ENCODE peak calls at places on chromosomes 1 and 21, in eight cellular contexts. K is mucosa of descending colon, E is left lung, F is mammary epithelial cell, G is cardiac fibroblast, W is GM12864, V is MM.1S, O is cardiac muscle cell. C is an unnamed sample.

GRCh38 chr1:171486048-171486519 is 754 bp downstream of the PRRC2C start:
- DNase-seq in K (peak), E (no peak), F (peak), G (peak), W (peak), V (peak), O (peak), C (peak)

GRCh38 chr1:43834280-43835140 is 99.1 kb upstream of the ARTN start:
- DNase-seq in K (no peak), E (no peak), F (peak), G (peak), W (no peak), V (no peak), O (no peak), C (peak)

GRCh38 chr1:59432531-59433439 is 135.9 kb downstream of the FGGY start:
- DNase-seq in K (no peak), E (no peak), F (no peak), G (no peak), W (peak), V (no peak), O (no peak), C (no peak)

GRCh38 chr1:150309758-150310495 is 11.4 kb upstream of the PRPF3 start:
- DNase-seq in K (no peak), E (no peak), F (no peak), G (no peak), W (no peak), V (no peak), O (no peak), C (no peak)

GRCh38 chr1:247358920-247359319 is 27.3 kb upstream of the ZNF496 start:
- DNase-seq in K (no peak), E (no peak), F (peak), G (peak), W (no peak), V (no peak), O (no peak), C (no peak)

GRCh38 chr1:30889506-30889905 is 19.1 kb downstream of the SDC3 start:
- DNase-seq in K (no peak), E (no peak), F (no peak), G (peak), W (no peak), V (no peak), O (no peak), C (no peak)

GRCh38 chr1:212618466-212619210 is 10.1 kb downstream of the ATF3 start:
- DNase-seq in K (no peak), E (no peak), F (no peak), G (no peak), W (no peak), V (no peak), O (no peak), C (no peak)

GRCh38 chr1:228398741-228399461 is 7.7 kb downstream of the TRIM11 start:
- DNase-seq in K (no peak), E (peak), F (no peak), G (no peak), W (no peak), V (no peak), O (no peak), C (no peak)

GRCh38 chr1:35505911-35506798 is 51.0 kb downstream of the KIAA0319L start:
- DNase-seq in K (no peak), E (no peak), F (peak), G (peak), W (peak), V (peak), O (no peak), C (peak)

GRCh38 chr1:2229921-2230700 is 2.0 kb downstream of the SKI start:
- DNase-seq in K (peak), E (peak), F (peak), G (peak), W (no peak), V (no peak), O (no peak), C (no peak)

GRCh38 chr1:46549697-46550681 is 1.5 kb downstream of the KNCN start:
- DNase-seq in K (no peak), E (peak), F (peak), G (peak), W (no peak), V (no peak), O (no peak), C (no peak)

GRCh38 chr1:63189677-63190076 is 132.7 kb upstream of the FOXD3 start:
- DNase-seq in K (no peak), E (no peak), F (no peak), G (peak), W (no peak), V (no peak), O (no peak), C (no peak)

GRCh38 chr1:87648720-87649119 is 320.0 kb downstream of the LMO4 start:
- DNase-seq in K (no peak), E (no peak), F (no peak), G (no peak), W (no peak), V (no peak), O (no peak), C (no peak)

GRCh38 chr1:192477630-192478029 is 97.9 kb upstream of the RGS1 start:
- DNase-seq in K (no peak), E (no peak), F (peak), G (peak), W (no peak), V (peak), O (peak), C (no peak)

GRCh38 chr1:32247983-32248889 is 1.2 kb downstream of the FAM167B start:
- DNase-seq in K (peak), E (peak), F (peak), G (peak), W (no peak), V (peak), O (peak), C (no peak)

GRCh38 chr21:8993284-8993942 is 1528.0 kb upstream of the TPTE start:
- DNase-seq in K (no peak), E (no peak), F (no peak), G (no peak), W (no peak), V (no peak), O (no peak), C (no peak)

GRCh38 chr1:65068202-65069011 is 79.6 kb upstream of the AK4 start:
- DNase-seq in K (peak), E (no peak), F (peak), G (peak), W (no peak), V (peak), O (no peak), C (no peak)

GRCh38 chr1:55155522-55155921 is 59.6 kb downstream of the USP24 start:
- DNase-seq in K (peak), E (no peak), F (no peak), G (peak), W (no peak), V (no peak), O (peak), C (peak)

GRCh38 chr1:181043025-181043880 is 9.5 kb downstream of the MR1 start:
- DNase-seq in K (peak), E (no peak), F (peak), G (no peak), W (no peak), V (no peak), O (no peak), C (no peak)

GRCh38 chr1:26889580-26890466 is at the start of gene GPN2:
- DNase-seq in K (peak), E (peak), F (peak), G (peak), W (peak), V (peak), O (peak), C (peak)

GRCh38 chr1:228798548-228798947 is 63.3 kb downstream of the RHOU start:
- DNase-seq in K (no peak), E (no peak), F (no peak), G (peak), W (no peak), V (no peak), O (no peak), C (peak)

GRCh38 chr1:61083014-61083798 is 845 bp downstream of the NFIA start:
- DNase-seq in K (peak), E (peak), F (peak), G (peak), W (no peak), V (no peak), O (peak), C (no peak)

GRCh38 chr1:204751883-204752687 is 66.5 kb upstream of the LRRN2 start:
- DNase-seq in K (peak), E (peak), F (peak), G (no peak), W (no peak), V (no peak), O (peak), C (no peak)

GRCh38 chr1:193479187-193479586 is 292.8 kb upstream of the B3GALT2 start:
- DNase-seq in K (peak), E (no peak), F (no peak), G (no peak), W (peak), V (peak), O (no peak), C (no peak)

GRCh38 chr1:109269212-109269980 is 13.5 kb downstream of the PSRC1 start:
- DNase-seq in K (no peak), E (peak), F (no peak), G (no peak), W (no peak), V (no peak), O (no peak), C (no peak)

GRCh38 chr1:42963378-42964005 is 4.8 kb upstream of the SLC2A1 start:
- DNase-seq in K (peak), E (no peak), F (peak), G (peak), W (no peak), V (no peak), O (no peak), C (peak)

GRCh38 chr21:33266050-33266783 is at the start of gene IL10RB:
- DNase-seq in K (peak), E (peak), F (peak), G (peak), W (no peak), V (peak), O (peak), C (no peak)

GRCh38 chr1:203871114-203871875 is 9.9 kb downstream of the SNRPE start:
- DNase-seq in K (no peak), E (no peak), F (peak), G (peak), W (no peak), V (peak), O (peak), C (peak)

GRCh38 chr1:183012301-183012994 is 10.8 kb upstream of the LAMC1 start:
- DNase-seq in K (no peak), E (no peak), F (no peak), G (no peak), W (no peak), V (no peak), O (no peak), C (no peak)

GRCh38 chr1:83857108-83857507 is 141.8 kb downstream of the TTLL7 start:
- DNase-seq in K (no peak), E (no peak), F (no peak), G (peak), W (no peak), V (no peak), O (peak), C (peak)

GRCh38 chr1:227577500-227577899 is 14.1 kb downstream of the ZNF678 start:
- DNase-seq in K (no peak), E (no peak), F (no peak), G (no peak), W (no peak), V (no peak), O (no peak), C (no peak)

GRCh38 chr1:152495066-152495675 is 15.4 kb upstream of the LCE5A start:
- DNase-seq in K (peak), E (no peak), F (no peak), G (peak), W (no peak), V (peak), O (no peak), C (no peak)

GRCh38 chr1:41902125-41902524 is 16.6 kb downstream of the HIVEP3 start:
- DNase-seq in K (no peak), E (no peak), F (no peak), G (peak), W (no peak), V (no peak), O (no peak), C (no peak)

GRCh38 chr1:66371233-66372005 is 162.5 kb upstream of the SGIP1 start:
- DNase-seq in K (no peak), E (no peak), F (no peak), G (peak), W (no peak), V (peak), O (no peak), C (no peak)

GRCh38 chr1:93907718-93908117 is 1.5 kb downstream of the GCLM start:
- DNase-seq in K (no peak), E (no peak), F (peak), G (peak), W (no peak), V (no peak), O (no peak), C (peak)

GRCh38 chr1:111197598-111198289 is 2.7 kb downstream of the DENND2D start:
- DNase-seq in K (peak), E (peak), F (no peak), G (peak), W (peak), V (no peak), O (peak), C (no peak)

GRCh38 chr1:208909011-208909410 is 664.8 kb upstream of the PLXNA2 start:
- DNase-seq in K (no peak), E (no peak), F (no peak), G (no peak), W (no peak), V (no peak), O (no peak), C (no peak)

GRCh38 chr1:178323067-178323466 is 173.7 kb downstream of the CLEC20A start:
- DNase-seq in K (no peak), E (no peak), F (peak), G (no peak), W (no peak), V (no peak), O (no peak), C (no peak)

GRCh38 chr1:211379446-211379845 is 52.8 kb downstream of the TRAF5 start:
- DNase-seq in K (no peak), E (no peak), F (no peak), G (no peak), W (no peak), V (no peak), O (no peak), C (no peak)

GRCh38 chr1:211378844-211379243 is 52.2 kb downstream of the TRAF5 start:
- DNase-seq in K (no peak), E (no peak), F (peak), G (peak), W (no peak), V (no peak), O (no peak), C (no peak)

GRCh38 chr1:211382182-211382713 is 55.6 kb downstream of the TRAF5 start:
- DNase-seq in K (no peak), E (no peak), F (no peak), G (no peak), W (no peak), V (no peak), O (no peak), C (no peak)

GRCh38 chr1:211382714-211383480 is 56.3 kb downstream of the TRAF5 start:
- DNase-seq in K (peak), E (peak), F (peak), G (peak), W (peak), V (peak), O (peak), C (peak)

GRCh38 chr1:211381481-211382181 is 55.0 kb downstream of the TRAF5 start:
- DNase-seq in K (no peak), E (no peak), F (no peak), G (no peak), W (no peak), V (no peak), O (no peak), C (no peak)
- H3K4me3 ChIP-seq in K (no peak), E (peak), F (peak), G (no peak), W (no peak), V (peak), O (peak), C (no peak)

DNA sequence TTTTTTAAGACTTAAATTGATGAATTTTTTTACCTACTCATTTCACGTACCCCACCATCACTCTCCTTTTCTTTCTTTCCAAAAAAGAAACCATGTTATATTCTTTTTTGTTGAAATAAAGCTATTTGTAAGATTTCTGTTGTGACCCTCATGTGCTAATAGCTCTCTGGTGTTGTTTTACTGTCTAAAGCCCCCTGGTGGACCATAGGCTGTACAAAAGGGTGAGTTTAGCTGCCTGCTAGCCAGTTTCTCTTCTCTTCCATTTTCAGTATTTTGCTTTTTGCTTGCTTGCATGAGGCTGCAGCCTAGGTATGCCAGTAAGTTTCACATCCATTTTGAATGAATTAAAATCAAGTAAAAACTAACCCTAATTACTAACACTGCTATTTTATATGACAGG is 15.6 kb upstream of the VAMP3 start:
- DNase-seq in K (no peak), E (no peak), F (no peak), G (peak), W (no peak), V (no peak), O (peak), C (no peak)
- TF ChIP-seq CTCF in K (no peak), E (no peak), F (peak), G (peak), W (peak), V (peak), O (peak), C (peak)

GRCh38 chr1:200263203-200263602 is 146.6 kb downstream of the ZNF281 start:
- DNase-seq in K (no peak), E (no peak), F (no peak), G (no peak), W (no peak), V (no peak), O (no peak), C (no peak)

GRCh38 chr1:200262326-200262965 is 147.4 kb downstream of the ZNF281 start:
- DNase-seq in K (no peak), E (no peak), F (no peak), G (no peak), W (peak), V (peak), O (no peak), C (no peak)

GRCh38 chr1:200257235-200257634 is 152.6 kb downstream of the ZNF281 start:
- DNase-seq in K (no peak), E (no peak), F (no peak), G (no peak), W (no peak), V (no peak), O (no peak), C (no peak)

GRCh38 chr1:200260587-200261335 is 149.1 kb downstream of the ZNF281 start:
- DNase-seq in K (no peak), E (no peak), F (no peak), G (no peak), W (no peak), V (no peak), O (no peak), C (no peak)

GRCh38 chr1:200258447-200259375 is 151.1 kb downstream of the ZNF281 start:
- DNase-seq in K (no peak), E (no peak), F (peak), G (peak), W (peak), V (peak), O (no peak), C (no peak)
- H3K4me3 ChIP-seq in K (no peak), E (no peak), F (no peak), G (no peak), W (no peak), V (no peak), O (no peak), C (no peak)

GRCh38 chr1:6343506-6344405 is 49.8 kb downstream of the ACOT7 start:
- DNase-seq in K (peak), E (peak), F (peak), G (peak), W (no peak), V (peak), O (peak), C (peak)
- TF ChIP-seq CTCF in K (peak), E (peak), F (peak), G (peak), W (peak), V (peak), O (peak), C (peak)

GRCh38 chr1:153697191-153697872 is 18.8 kb downstream of the NPR1 start:
- DNase-seq in K (no peak), E (no peak), F (no peak), G (peak), W (no peak), V (no peak), O (peak), C (no peak)
- H3K4me3 ChIP-seq in K (no peak), E (peak), F (no peak), G (no peak), W (no peak), V (no peak), O (no peak), C (no peak)

GRCh38 chr1:23100074-23100748 is 68.4 kb downstream of the LUZP1 start:
- DNase-seq in K (no peak), E (no peak), F (peak), G (peak), W (no peak), V (no peak), O (no peak), C (peak)
- TF ChIP-seq CTCF in K (no peak), E (no peak), F (peak), G (peak), W (no peak), V (no peak), O (no peak), C (no peak)

DNA sequence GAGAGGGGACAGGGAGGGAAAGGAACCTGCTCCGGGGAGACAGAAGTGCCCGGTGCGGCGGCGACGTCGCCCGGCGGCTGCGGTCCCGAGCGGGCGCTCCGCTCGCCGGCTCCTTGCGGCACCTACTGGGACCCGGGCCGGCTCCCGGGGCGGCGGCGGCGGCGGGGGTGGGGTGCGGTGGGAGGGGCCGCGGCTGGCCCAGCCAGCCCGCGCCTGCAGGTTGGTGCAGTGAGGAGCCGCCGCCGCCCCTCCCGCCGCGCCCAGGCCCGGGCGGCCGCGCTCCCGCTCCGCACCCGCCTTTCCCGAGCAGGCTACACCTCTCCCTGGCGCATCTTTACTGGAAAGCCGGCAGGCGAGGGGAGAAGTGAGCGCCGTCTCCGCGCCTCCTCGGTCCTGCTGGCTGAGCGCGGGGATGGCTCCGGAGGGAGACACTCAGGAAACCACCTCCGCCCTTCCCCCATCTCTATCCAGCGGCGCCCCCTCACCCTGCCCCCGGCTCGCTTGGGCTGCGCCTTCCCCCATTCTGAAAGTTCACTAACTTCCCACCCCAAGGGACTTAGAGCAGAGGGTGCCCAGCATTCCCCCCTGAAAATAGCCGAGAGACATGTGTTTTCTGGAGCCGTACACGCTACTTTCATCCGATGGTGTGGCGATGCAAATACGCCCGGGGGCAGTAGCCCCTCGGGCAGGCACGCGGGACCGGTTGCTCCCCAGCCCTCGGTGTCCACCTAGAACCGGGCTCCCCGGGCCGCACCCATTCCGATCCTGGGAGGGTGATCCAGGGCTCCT is at the start of gene PLD5:
- DNase-seq in K (peak), E (peak), F (peak), G (no peak), W (no peak), V (peak), O (peak), C (no peak)
- H3K4me3 ChIP-seq in K (no peak), E (peak), F (peak), G (no peak), W (no peak), V (peak), O (peak), C (no peak)